ENCODE peak calls at places on chromosomes 2 and 18, in four cellular contexts. One of them, this sample, is unnamed. For H3K4me1, the result is how much of the 10 kb centered on the place peaks cover.

GRCh38 chr2:30666307-30666874 is 140.9 kb downstream of the CAPN13 start:
- DNase-seq in breast epithelium: no peak
- DNase-seq in psoas muscle: no peak
- DNase-seq in A549: peak
- DNase-seq in this sample: no peak

GRCh38 chr2:221517362-221518121 is 54.6 kb downstream of the EPHA4 start:
- DNase-seq in breast epithelium: no peak
- DNase-seq in psoas muscle: peak
- DNase-seq in A549: no peak
- DNase-seq in this sample: peak

GRCh38 chr2:217785544-217786045 is 217.2 kb downstream of the TNS1 start:
- DNase-seq in breast epithelium: peak
- DNase-seq in psoas muscle: peak
- DNase-seq in A549: peak
- DNase-seq in this sample: peak

GRCh38 chr2:207216454-207216853 is 50.7 kb upstream of the KLF7 start:
- DNase-seq in breast epithelium: no peak
- DNase-seq in psoas muscle: no peak
- DNase-seq in A549: no peak
- DNase-seq in this sample: no peak

GRCh38 chr2:19349911-19350677 is 8.3 kb downstream of the OSR1 start:
- DNase-seq in breast epithelium: no peak
- DNase-seq in psoas muscle: peak
- DNase-seq in A549: no peak
- DNase-seq in this sample: no peak

GRCh38 chr18:13232060-13232917 is 13.7 kb downstream of the LDLRAD4 start:
- DNase-seq in breast epithelium: no peak
- DNase-seq in psoas muscle: peak
- DNase-seq in A549: no peak
- DNase-seq in this sample: peak

GRCh38 chr18:67310826-67311225 is 205.7 kb downstream of the DSEL start:
- DNase-seq in breast epithelium: no peak
- DNase-seq in psoas muscle: no peak
- DNase-seq in A549: no peak
- DNase-seq in this sample: no peak

GRCh38 chr2:25207078-25207545 is 38.7 kb upstream of the POMC start:
- DNase-seq in breast epithelium: no peak
- DNase-seq in psoas muscle: no peak
- DNase-seq in A549: no peak
- DNase-seq in this sample: no peak

GRCh38 chr2:20590704-20591515 is 60.0 kb downstream of the HS1BP3 start:
- DNase-seq in breast epithelium: peak
- DNase-seq in psoas muscle: no peak
- DNase-seq in A549: no peak
- DNase-seq in this sample: no peak

GRCh38 chr18:3218817-3219216 is 951 bp downstream of the MYOM1 start:
- DNase-seq in breast epithelium: no peak
- DNase-seq in psoas muscle: no peak
- DNase-seq in A549: no peak
- DNase-seq in this sample: no peak

GRCh38 chr18:3217930-3218647 is 1.7 kb downstream of the MYOM1 start:
- DNase-seq in breast epithelium: no peak
- DNase-seq in psoas muscle: no peak
- DNase-seq in A549: peak
- DNase-seq in this sample: no peak

GRCh38 chr18:3216987-3217386 is 2.8 kb downstream of the MYOM1 start:
- DNase-seq in breast epithelium: no peak
- DNase-seq in psoas muscle: no peak
- DNase-seq in A549: no peak
- DNase-seq in this sample: no peak

GRCh38 chr18:3221496-3221895 is 1.7 kb upstream of the MYOM1 start:
- DNase-seq in breast epithelium: no peak
- DNase-seq in psoas muscle: no peak
- DNase-seq in A549: no peak
- DNase-seq in this sample: no peak

DNA sequence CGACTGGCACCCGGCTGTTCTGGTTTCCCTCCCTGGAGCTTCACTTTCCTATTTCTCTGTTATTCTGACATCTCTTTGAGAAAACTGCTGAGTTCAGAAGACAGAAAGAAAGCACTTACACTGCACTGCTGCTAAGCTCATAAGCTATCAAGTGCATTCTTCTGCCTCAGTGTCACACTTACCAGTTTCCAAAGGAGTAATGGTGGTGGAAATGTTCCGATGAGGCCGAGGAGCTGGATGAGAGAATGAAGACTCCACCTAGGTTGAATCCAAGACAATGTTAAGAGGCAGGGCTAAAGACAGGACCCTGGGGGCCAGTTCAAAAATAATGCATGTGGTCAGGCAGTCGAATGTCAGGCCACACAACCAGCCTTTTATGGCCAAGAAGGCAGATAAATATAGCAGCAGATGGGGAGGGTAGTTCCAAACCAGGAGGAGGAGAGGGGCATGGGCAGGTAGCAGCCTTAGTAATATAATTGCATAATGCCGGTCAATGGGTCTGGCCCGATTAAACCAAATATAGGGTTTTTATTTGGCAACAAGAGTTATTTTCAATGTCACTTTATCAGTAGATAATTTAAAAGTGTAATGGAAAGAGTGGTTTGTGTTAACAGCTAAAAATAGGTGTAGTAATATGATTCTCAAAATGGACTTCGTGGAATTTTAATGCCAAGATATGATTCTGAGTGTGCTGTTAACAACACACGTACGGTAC is at the start of gene MYOM1:
- DNase-seq in breast epithelium: no peak
- DNase-seq in psoas muscle: no peak
- DNase-seq in A549: no peak
- DNase-seq in this sample: peak
- H3K4me3 ChIP-seq in breast epithelium: no peak
- H3K4me3 ChIP-seq in psoas muscle: peak
- H3K4me3 ChIP-seq in A549: no peak
- H3K4me3 ChIP-seq in this sample: peak

GRCh38 chr2:98461650-98462049 is 17.0 kb downstream of the INPP4A start:
- DNase-seq in breast epithelium: no peak
- DNase-seq in psoas muscle: no peak
- DNase-seq in A549: no peak
- DNase-seq in this sample: no peak

GRCh38 chr2:98460573-98461560 is 16.2 kb downstream of the INPP4A start:
- DNase-seq in breast epithelium: no peak
- DNase-seq in psoas muscle: no peak
- DNase-seq in A549: no peak
- DNase-seq in this sample: no peak

GRCh38 chr2:98458667-98459380 is 14.2 kb downstream of the INPP4A start:
- DNase-seq in breast epithelium: no peak
- DNase-seq in psoas muscle: no peak
- DNase-seq in A549: no peak
- DNase-seq in this sample: no peak

GRCh38 chr2:98458207-98458606 is 13.5 kb downstream of the INPP4A start:
- DNase-seq in breast epithelium: no peak
- DNase-seq in psoas muscle: no peak
- DNase-seq in A549: no peak
- DNase-seq in this sample: no peak

GRCh38 chr2:98459776-98460175 is 15.1 kb downstream of the INPP4A start:
- DNase-seq in breast epithelium: no peak
- DNase-seq in psoas muscle: no peak
- DNase-seq in A549: no peak
- DNase-seq in this sample: no peak
- H3K4me1 ChIP-seq in breast epithelium: under half
- H3K4me1 ChIP-seq in psoas muscle: under half
- H3K4me1 ChIP-seq in A549: half or more
- H3K4me1 ChIP-seq in this sample: under half

DNA sequence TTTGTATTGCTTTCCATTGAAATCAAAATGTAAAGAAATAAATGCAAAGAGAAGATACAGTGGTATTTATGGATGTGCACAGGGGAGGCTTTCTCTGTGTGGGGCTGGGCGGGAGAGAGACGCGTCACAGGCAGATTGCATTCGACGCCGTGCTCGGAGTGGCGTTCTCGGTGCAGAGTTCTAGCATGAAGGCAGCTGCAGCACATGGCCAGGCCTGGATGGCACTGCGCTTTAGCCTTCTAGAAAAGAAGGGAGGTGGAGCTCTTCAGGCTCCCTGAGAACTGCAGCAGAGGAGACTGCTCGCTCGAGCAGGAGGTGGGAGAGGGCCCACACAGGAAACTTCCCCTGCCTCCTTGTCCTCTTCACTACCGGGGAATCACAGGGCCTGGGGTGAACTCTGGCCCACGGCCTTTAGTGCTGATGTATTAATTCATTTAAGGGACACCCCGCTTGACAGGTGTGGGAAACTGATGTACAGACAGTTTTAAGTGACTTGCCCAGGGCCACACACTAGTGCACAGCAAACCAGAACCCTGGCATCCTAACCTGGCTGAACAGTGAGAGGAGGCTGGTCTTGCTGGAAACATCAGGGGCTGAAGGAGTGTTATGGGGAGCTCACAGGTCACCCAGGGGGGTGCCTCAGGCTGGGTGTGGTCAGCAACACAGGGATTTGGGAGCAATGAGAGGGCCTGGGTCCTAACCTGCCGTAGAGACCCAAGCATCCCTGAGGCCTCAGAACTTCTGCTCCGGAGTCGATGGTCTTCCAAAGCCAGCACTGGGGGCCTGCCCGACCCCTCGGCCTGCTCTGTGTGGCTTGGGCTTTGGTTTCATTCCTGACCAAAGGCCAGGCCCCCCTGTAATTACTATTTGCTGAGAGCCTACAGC is 199.9 kb downstream of the HDAC4 start:
- DNase-seq in breast epithelium: peak
- DNase-seq in psoas muscle: no peak
- DNase-seq in A549: no peak
- DNase-seq in this sample: peak
- H3K27ac ChIP-seq in breast epithelium: peak
- H3K27ac ChIP-seq in psoas muscle: peak
- H3K27ac ChIP-seq in A549: no peak
- H3K27ac ChIP-seq in this sample: peak

DNA sequence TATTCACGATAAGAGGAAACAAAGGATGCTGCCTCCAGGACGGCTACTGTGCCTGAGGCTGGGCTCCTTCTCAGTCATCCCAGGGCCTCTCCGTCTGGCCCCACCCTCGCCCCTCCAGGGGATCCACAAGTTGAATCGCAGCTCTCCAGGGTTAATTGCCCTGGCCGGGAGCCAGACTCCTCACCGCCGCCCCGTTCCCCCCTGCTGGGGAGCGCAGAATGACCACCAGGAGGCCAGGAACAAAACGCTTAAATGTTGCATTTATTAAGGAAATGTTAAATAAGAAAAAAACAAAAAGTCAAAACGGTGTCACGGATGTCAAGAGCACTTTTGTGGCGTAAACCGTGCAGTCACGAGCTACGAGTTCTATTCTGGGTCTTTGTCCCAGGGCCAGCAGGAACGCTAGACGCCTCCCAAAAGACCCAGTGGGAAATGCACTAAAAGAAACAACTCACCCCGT is 1.4 kb downstream of the RPRM start:
- DNase-seq in breast epithelium: no peak
- DNase-seq in psoas muscle: peak
- DNase-seq in A549: no peak
- DNase-seq in this sample: no peak
- H3K4me3 ChIP-seq in breast epithelium: peak
- H3K4me3 ChIP-seq in psoas muscle: peak
- H3K4me3 ChIP-seq in A549: no peak
- H3K4me3 ChIP-seq in this sample: peak

GRCh38 chr2:105776560-105776928 is 31.8 kb downstream of the NCK2 start:
- DNase-seq in breast epithelium: no peak
- DNase-seq in psoas muscle: no peak
- DNase-seq in A549: no peak
- DNase-seq in this sample: no peak
- H3K4me1 ChIP-seq in breast epithelium: under half
- H3K4me1 ChIP-seq in psoas muscle: half or more
- H3K4me1 ChIP-seq in A549: under half
- H3K4me1 ChIP-seq in this sample: half or more

DNA sequence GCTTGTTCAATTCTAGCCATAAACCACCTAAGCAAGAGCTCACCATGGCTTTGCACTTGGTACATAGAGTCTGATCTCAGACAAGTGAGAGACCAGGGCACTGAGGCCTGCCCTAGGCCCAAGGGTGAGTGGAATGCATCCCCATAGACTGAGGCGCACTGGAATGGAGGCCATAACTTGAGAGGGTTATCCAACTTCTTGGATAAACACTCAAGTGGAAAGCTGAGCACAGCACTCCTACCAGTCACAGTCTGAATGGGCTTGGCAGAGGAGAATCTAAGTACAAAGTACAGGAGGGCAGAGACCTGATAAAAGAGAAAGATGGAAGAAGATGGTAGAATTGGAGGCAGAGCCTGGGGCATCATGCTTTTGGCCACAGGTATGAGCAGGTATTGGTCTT is 30.4 kb upstream of the CASP10 start:
- DNase-seq in breast epithelium: no peak
- DNase-seq in psoas muscle: no peak
- DNase-seq in A549: no peak
- DNase-seq in this sample: no peak
- H3K27ac ChIP-seq in breast epithelium: peak
- H3K27ac ChIP-seq in psoas muscle: peak
- H3K27ac ChIP-seq in A549: peak
- H3K27ac ChIP-seq in this sample: peak

GRCh38 chr2:73267008-73267407 is 17.3 kb downstream of the FBXO41 start:
- DNase-seq in breast epithelium: no peak
- DNase-seq in psoas muscle: no peak
- DNase-seq in A549: no peak
- DNase-seq in this sample: no peak

GRCh38 chr2:73272270-73272669 is 12.0 kb downstream of the FBXO41 start:
- DNase-seq in breast epithelium: no peak
- DNase-seq in psoas muscle: no peak
- DNase-seq in A549: no peak
- DNase-seq in this sample: no peak

GRCh38 chr2:73268831-73269685 is 15.2 kb downstream of the FBXO41 start:
- DNase-seq in breast epithelium: peak
- DNase-seq in psoas muscle: no peak
- DNase-seq in A549: peak
- DNase-seq in this sample: no peak

GRCh38 chr2:73268368-73268830 is 15.9 kb downstream of the FBXO41 start:
- DNase-seq in breast epithelium: no peak
- DNase-seq in psoas muscle: no peak
- DNase-seq in A549: no peak
- DNase-seq in this sample: no peak

GRCh38 chr2:73269686-73270465 is 14.4 kb downstream of the FBXO41 start:
- DNase-seq in breast epithelium: no peak
- DNase-seq in psoas muscle: no peak
- DNase-seq in A549: no peak
- DNase-seq in this sample: no peak
- H3K4me3 ChIP-seq in breast epithelium: peak
- H3K4me3 ChIP-seq in psoas muscle: peak
- H3K4me3 ChIP-seq in A549: peak
- H3K4me3 ChIP-seq in this sample: no peak

DNA sequence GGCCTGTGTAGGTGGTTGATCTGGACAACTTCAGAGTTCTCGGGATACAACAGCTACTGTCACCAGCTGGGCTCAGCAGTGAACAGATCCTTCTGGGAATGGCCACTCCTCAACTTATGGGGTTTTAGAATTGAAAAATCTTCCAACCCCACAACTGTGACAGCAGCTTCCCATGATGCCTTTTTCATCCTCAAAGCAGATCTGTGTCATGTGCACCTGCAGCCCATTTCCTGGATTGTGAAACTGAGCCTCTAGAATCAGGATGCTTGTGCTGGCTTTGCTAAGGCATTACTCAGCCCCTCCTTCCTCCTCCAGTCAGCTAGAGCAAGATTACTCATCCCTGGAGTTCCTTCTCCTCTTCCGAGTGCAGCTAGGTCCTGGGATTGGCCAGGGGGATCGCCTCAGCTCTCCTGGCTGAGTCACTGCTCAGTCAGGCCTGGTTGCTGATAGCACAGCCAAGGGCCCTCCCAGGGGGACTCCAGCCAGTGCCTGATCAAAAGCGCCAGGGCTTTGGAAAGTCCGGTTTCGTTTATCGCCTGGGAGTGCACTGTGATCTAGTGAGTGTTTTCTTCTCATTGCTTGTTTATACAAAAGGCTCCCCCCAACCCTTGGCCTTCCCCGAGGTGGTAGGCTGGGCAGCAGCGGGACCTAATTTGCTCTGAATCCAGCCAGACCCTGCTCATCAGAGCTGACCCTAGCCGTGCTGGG is 2.4 kb upstream of the LPIN1 start:
- DNase-seq in breast epithelium: peak
- DNase-seq in psoas muscle: peak
- DNase-seq in A549: peak
- DNase-seq in this sample: peak
- H3K4me1 ChIP-seq in breast epithelium: under half
- H3K4me1 ChIP-seq in psoas muscle: under half
- H3K4me1 ChIP-seq in A549: under half
- H3K4me1 ChIP-seq in this sample: half or more